ENCODE peak calls at places on chromosomes 4 and X, in four cellular contexts. E is A549, J is HepG2, P is GM12878. C is an unnamed sample.
A peak's percentile ranks its signal among the peaks of the same experiment; 100 is the strongest.

GRCh38 chr4:144421839-144422565 is 224.0 kb upstream of the HHIP start:
- DNase-seq in E (no peak), J (no peak), P (no peak), C (no peak)

GRCh38 chr4:42411803-42412202 is 14.5 kb downstream of the SHISA3 start:
- DNase-seq in E (no peak), P (no peak), J (no peak), C (no peak)

GRCh38 chr4:167721574-167721973 is 370.8 kb upstream of the ANXA10 start:
- DNase-seq in P (no peak), J (no peak), E (peak; percentile 0), C (no peak)

GRCh38 chr4:27121830-27122229 is 261.2 kb downstream of the STIM2 start:
- DNase-seq in E (no peak), P (no peak), J (no peak), C (no peak)

GRCh38 chr4:182916483-182917181 is 554 bp downstream of the DCTD start:
- DNase-seq in P (no peak), J (no peak), E (peak; percentile 20), C (no peak)

GRCh38 chr4:105198541-105198940 is 51.9 kb downstream of the TET2 start:
- DNase-seq in J (no peak), P (no peak), E (no peak), C (no peak)

GRCh38 chrX:51292421-51292820 is 40.2 kb upstream of the NUDT10 start:
- DNase-seq in E (no peak), J (no peak), P (no peak), C (no peak)

GRCh38 chrX:46263494-46263893 is 281.7 kb downstream of the ZNF674 start:
- DNase-seq in E (no peak), P (no peak), J (no peak), C (no peak)

GRCh38 chrX:138858438-138858837 is 146.9 kb upstream of the FGF13 start:
- DNase-seq in J (no peak), P (no peak), E (no peak), C (no peak)

GRCh38 chrX:115023139-115023538 is 5.7 kb upstream of the IL13RA2 start:
- DNase-seq in P (no peak), E (no peak), J (no peak), C (peak; percentile 12)

GRCh38 chrX:113929004-113929403 is 654.9 kb upstream of the HTR2C start:
- DNase-seq in E (peak; percentile 3), P (no peak), J (peak; percentile 36), C (peak; percentile 52)

GRCh38 chr4:121951570-121952110 is at the start of gene TRPC3:
- DNase-seq in E (no peak), J (no peak), P (no peak), C (peak; percentile 69)

GRCh38 chr4:67973608-67974007 is 10.3 kb upstream of the TMPRSS11A start:
- DNase-seq in E (no peak), J (no peak), P (no peak), C (no peak)

GRCh38 chr4:47612116-47613023 is 127.3 kb downstream of the ATP10D start:
- DNase-seq in J (no peak), P (no peak), E (no peak), C (no peak)

GRCh38 chr4:20252656-20253271 is 1.1 kb downstream of the SLIT2 start:
- DNase-seq in E (no peak), J (no peak), P (no peak), C (peak; percentile 55)

GRCh38 chrX:150212672-150213480 is 150.2 kb upstream of the MAMLD1 start:
- DNase-seq in P (no peak), J (no peak), E (no peak), C (no peak)

GRCh38 chr4:73832651-73833237 is 3.7 kb upstream of the CXCL6 start:
- DNase-seq in E (no peak), J (no peak), P (no peak), C (no peak)

GRCh38 chrX:18210470-18210869 is 10.2 kb downstream of the BEND2 start:
- DNase-seq in E (no peak), J (no peak), P (no peak), C (no peak)

GRCh38 chr4:3476936-3477749 is 14.0 kb downstream of the DOK7 start:
- DNase-seq in P (no peak), E (no peak), J (no peak), C (no peak)

GRCh38 chrX:153153516-153153915 is 25.6 kb upstream of the MAGEA1 start:
- DNase-seq in J (no peak), E (no peak), P (no peak), C (no peak)

GRCh38 chrX:103586314-103586646 is 965 bp downstream of the TCEAL4 start:
- DNase-seq in J (no peak), P (no peak), E (no peak), C (peak; percentile 6)

GRCh38 chrX:3119376-3119775 is 78.1 kb downstream of the ARSF start:
- DNase-seq in E (no peak), J (no peak), P (no peak), C (no peak)

GRCh38 chr4:167989815-167990214 is 102.5 kb upstream of the ANXA10 start:
- DNase-seq in E (no peak), P (no peak), J (no peak), C (no peak)

GRCh38 chr4:185792384-185793146 is 19.4 kb downstream of the SORBS2 start:
- DNase-seq in J (peak; percentile 95), P (no peak), E (no peak), C (no peak)

GRCh38 chrX:3638280-3638873 is 75.1 kb downstream of the PRKX start:
- DNase-seq in P (peak; percentile 16), J (peak; percentile 11), E (peak; percentile 39), C (peak; percentile 57)

GRCh38 chrX:29478336-29479069 is 736.9 kb upstream of the MAGEB2 start:
- DNase-seq in P (peak; percentile 51), E (peak; percentile 25), J (peak; percentile 0), C (peak; percentile 56)

GRCh38 chrX:129139837-129140679 is 383.2 kb downstream of the SMARCA1 start:
- DNase-seq in P (no peak), J (peak; percentile 91), E (no peak), C (no peak)

GRCh38 chr4:47031011-47031678 is at the start of gene GABRB1:
- DNase-seq in E (no peak), J (no peak), P (no peak), C (peak; percentile 38)

GRCh38 chr4:23237771-23238170 is 545.0 kb downstream of the GBA3 start:
- DNase-seq in P (no peak), E (no peak), J (no peak), C (peak; percentile 0)

GRCh38 chrX:48278958-48279357 is 23.8 kb downstream of the SSX1 start:
- DNase-seq in P (no peak), E (no peak), J (peak; percentile 0), C (peak; percentile 3)

GRCh38 chr4:56788081-56788480 is 33.4 kb downstream of the SPINK2 start:
- DNase-seq in P (no peak), J (no peak), E (no peak), C (no peak)

GRCh38 chrX:39456894-39457600 is 640.7 kb downstream of the BCOR start:
- DNase-seq in J (no peak), E (no peak), P (no peak), C (no peak)

GRCh38 chr4:164440196-164440595 is 313.7 kb upstream of the SMIM31 start:
- DNase-seq in J (no peak), E (no peak), P (no peak), C (no peak)

GRCh38 chr4:127623755-127624087 is 9.0 kb upstream of the INTU start:
- DNase-seq in E (peak; percentile 17), J (no peak), P (no peak), C (no peak)

GRCh38 chrX:95484781-95485180 is 1199.9 kb upstream of the DIAPH2 start:
- DNase-seq in J (no peak), P (no peak), E (no peak), C (no peak)

DNA sequence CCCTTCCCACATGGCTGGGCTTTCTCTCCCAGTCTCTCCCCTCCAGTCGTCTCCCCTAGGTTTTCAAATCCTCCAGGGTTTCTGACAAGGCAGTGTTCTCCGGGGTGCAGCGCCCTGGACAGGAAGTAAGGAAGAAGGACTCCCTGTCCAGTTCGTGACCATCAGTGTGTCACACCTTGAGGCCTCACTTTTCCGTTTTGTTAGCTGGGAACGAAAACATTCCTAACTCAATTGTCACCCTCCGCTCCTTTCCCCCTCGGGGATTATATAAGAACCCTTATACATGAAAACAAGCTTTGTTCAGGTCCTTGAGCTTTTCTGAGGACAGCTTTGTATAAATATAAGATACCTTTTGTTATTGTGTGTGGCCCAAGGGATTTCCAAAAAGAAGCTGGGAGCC is 92.1 kb downstream of the KDR start:
- DNase-seq in E (no peak), J (no peak), P (no peak), C (no peak)
- TF ChIP-seq MAX in E (no peak), J (no peak), P (no peak), C (no peak)

GRCh38 chr4:116499-116898 is 7.8 kb upstream of the ZNF718 start:
- DNase-seq in J (no peak), E (no peak), P (no peak), C (no peak)

GRCh38 chr4:113732-114131 is 10.6 kb upstream of the ZNF718 start:
- DNase-seq in E (no peak), J (no peak), P (no peak), C (no peak)

GRCh38 chr4:107444-108429 is 16.6 kb upstream of the ZNF718 start:
- DNase-seq in P (no peak), J (no peak), E (no peak), C (peak; percentile 56)

GRCh38 chr4:114151-114550 is 10.2 kb upstream of the ZNF718 start:
- DNase-seq in E (no peak), P (no peak), J (no peak), C (no peak)

GRCh38 chr4:112771-113170 is 11.5 kb upstream of the ZNF718 start:
- DNase-seq in E (no peak), J (no peak), P (no peak), C (no peak)
- TF ChIP-seq PBX3 in E (no peak), J (no peak), P (no peak), C (no peak)

DNA sequence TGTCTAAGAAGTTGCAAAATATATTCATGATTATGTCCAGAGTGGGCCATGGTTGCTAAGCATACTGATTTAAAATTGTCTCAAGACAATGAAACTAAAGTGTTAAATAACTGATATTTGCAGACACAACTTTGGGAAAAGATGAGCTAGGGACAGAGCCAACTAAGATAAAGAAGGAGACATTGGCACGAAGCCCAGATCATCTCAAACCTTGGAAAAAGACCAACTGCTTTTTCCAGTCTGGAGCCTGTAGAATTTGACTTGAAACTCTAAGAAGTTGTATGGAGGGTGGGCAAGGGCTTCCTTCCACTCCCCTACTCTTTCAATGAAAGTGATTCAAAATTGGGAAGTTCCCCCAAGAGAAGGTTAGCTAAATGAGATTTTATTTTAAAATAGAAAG is 108.5 kb upstream of the GLRA2 start:
- DNase-seq in P (no peak), E (no peak), J (no peak), C (no peak)
- TF ChIP-seq MAX in P (no peak), E (no peak), J (no peak), C (no peak)

DNA sequence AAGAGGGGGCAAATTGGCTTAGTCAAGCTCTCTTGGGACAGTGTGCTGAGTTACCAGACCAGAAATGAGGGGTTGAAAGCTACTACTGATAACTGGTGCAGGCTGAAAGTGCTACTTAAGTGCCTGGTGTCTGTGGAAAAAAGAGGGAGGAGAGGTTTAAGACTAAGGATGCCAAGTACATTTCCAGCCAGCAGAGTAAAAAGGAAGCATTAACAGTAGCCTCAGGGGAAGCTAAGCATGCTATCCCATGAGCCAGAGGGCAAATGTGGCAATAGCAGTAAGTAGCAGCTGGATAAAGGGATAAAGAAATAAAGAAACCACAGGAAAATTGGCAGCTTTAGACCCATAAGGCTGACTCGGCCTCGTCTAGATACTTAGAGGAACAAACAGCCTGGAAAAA is 196.3 kb upstream of the MAB21L2 start:
- DNase-seq in E (no peak), J (no peak), P (no peak), C (no peak)
- TF ChIP-seq PBX3 in E (no peak), J (no peak), P (no peak), C (no peak)

C was measured in SK-N-SH.